ENCODE peak calls at places on chromosome 18, in eight cellular contexts. G is tibial nerve, E is heart left ventricle, R is left lung, K is neural progenitor cell, C is cardiac muscle cell, A is WERI-Rb-1, S is lower lobe of right lung. V is an unnamed sample. For H3K9me3 and H3K36me3, the result is how much of the 10 kb centered on the place peaks cover.

GRCh38 chr18:3451989-3452749 is 2.2 kb downstream of the TGIF1 start:
- DNase-seq in G (peak), R (peak), E (peak), K (peak), C (peak), S (peak), A (peak), V (peak)

GRCh38 chr18:13608791-13609552 is 117.4 kb downstream of the FAM210A start:
- DNase-seq in E (no peak), G (no peak), K (no peak), S (no peak), A (no peak), R (no peak), C (peak), V (no peak)

GRCh38 chr18:3454365-3455089 is 4.6 kb downstream of the TGIF1 start:
- DNase-seq in G (peak), K (peak), C (peak), E (no peak), S (no peak), A (peak), R (no peak), V (peak)

GRCh38 chr18:63317982-63318881 is 1.3 kb downstream of the BCL2 start:
- DNase-seq in S (peak), R (peak), E (peak), C (peak), A (no peak), G (peak), K (peak), V (no peak)

GRCh38 chr18:71707985-71708500 is 836.1 kb downstream of the CBLN2 start:
- DNase-seq in A (no peak), K (no peak), S (no peak), C (no peak), G (no peak), R (no peak), E (no peak), V (no peak)

GRCh38 chr18:61606068-61606660 is 272.9 kb downstream of the CDH20 start:
- DNase-seq in K (peak), E (peak), A (peak), R (no peak), C (peak), S (no peak), G (peak), V (peak)

GRCh38 chr18:44823782-44824181 is 143.1 kb downstream of the SETBP1 start:
- DNase-seq in R (no peak), A (no peak), E (no peak), K (no peak), S (no peak), C (no peak), G (no peak), V (peak)

GRCh38 chr18:7980136-7980535 is 413.0 kb downstream of the PTPRM start:
- DNase-seq in K (peak), G (no peak), A (peak), C (no peak), R (no peak), E (no peak), S (no peak), V (no peak)

GRCh38 chr18:36685580-36685979 is 143.2 kb downstream of the TPGS2 start:
- DNase-seq in E (no peak), S (no peak), K (no peak), A (no peak), R (no peak), G (no peak), C (no peak), V (no peak)

GRCh38 chr18:59918320-59918755 is 18.5 kb downstream of the PMAIP1 start:
- DNase-seq in K (peak), G (no peak), C (peak), R (peak), S (peak), A (peak), E (peak), V (peak)

GRCh38 chr18:12839526-12840196 is 44.4 kb downstream of the PTPN2 start:
- DNase-seq in A (no peak), R (no peak), S (no peak), K (no peak), C (no peak), E (no peak), G (no peak), V (peak)

GRCh38 chr18:53153281-53153680 is 813.3 kb downstream of the DCC start:
- DNase-seq in R (no peak), A (peak), S (no peak), K (peak), C (peak), G (no peak), E (no peak), V (no peak)

DNA sequence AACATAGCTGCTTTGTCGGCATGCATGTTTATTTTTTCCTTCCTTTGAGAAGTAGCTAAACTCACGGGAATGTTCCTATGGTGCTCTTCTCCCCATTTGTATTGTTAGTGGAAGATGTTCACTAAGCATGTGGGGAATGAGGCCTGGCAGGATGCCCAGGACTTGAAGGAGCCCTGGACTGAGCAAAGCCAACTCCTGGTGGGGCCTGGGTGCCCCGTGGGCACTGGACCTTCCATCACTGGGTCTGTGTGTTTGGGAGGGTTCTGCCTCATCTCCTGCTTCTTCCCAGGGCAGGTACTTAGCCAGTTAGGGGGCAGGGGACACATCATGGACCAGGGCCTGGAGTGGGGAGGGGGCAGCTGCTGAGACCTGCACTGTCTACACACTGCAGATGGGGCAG is 49.3 kb downstream of the ACAA2 start:
- DNase-seq in S (no peak), K (no peak), R (no peak), E (no peak), C (no peak), G (no peak), A (no peak), V (peak)
- H3K9me3 ChIP-seq in S (under half), K (under half), R (under half), E (under half), C (under half), G (under half), A (under half), V (under half)

DNA sequence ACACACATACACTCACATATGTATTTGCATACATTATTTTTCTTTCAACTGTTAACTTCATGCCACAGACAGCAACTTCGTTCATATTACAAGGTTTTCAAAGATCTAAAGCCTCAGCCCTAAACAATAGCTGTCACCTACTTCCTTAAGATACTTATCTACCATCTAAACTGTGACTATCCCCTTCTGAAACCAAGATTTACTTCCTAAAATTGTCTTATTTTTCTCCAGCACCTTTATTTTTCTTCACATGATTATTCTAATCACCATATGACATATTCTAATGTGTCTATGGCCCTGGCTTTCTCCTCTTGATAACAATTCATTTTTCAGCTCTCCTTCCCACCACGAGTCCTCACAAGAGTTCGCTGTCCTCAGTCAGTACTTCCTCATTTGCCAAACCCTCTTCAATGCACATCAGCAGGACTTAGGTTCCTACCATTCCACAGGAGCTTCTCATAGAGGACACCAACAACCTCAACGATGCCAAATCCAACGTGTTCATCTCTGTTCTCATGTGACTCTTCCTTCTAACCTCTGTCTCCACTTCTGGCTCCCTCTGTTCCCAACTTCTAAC is 53.8 kb downstream of the RTTN start:
- DNase-seq in E (no peak), C (no peak), R (no peak), S (no peak), A (no peak), K (no peak), G (no peak), V (no peak)
- H3K36me3 ChIP-seq in E (under half), C (under half), R (under half), S (under half), A (under half), K (under half), G (under half), V (under half)

DNA sequence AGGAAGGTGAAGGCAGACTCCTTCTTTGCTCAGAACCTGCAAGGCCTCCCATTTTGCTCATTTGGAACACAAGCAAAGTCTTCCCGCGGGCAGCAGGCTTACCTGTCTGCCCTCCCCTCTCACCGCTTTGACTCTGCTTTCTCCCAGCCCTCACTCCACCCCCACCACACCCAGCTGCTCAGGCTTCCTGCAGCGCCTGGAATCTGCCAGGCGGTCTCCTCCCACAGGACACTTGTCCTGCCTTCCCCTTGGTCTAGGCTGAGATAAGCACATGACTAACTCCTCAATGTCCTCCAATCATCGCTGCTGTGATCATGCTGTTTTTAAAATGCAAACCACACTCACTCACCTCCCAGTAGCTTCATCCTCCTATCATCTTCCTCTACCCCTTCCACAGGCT is 430.0 kb downstream of the ZNF516 start:
- DNase-seq in K (peak), G (no peak), S (no peak), R (no peak), A (peak), C (peak), E (no peak), V (no peak)
- TF ChIP-seq CTCF in K (no peak), G (no peak), S (no peak), R (no peak), A (no peak), C (no peak), E (no peak), V (no peak)

GRCh38 chr18:14917311-14917710 is 169.3 kb downstream of the ANKRD30B start:
- DNase-seq in S (no peak), C (no peak), K (no peak), A (no peak), R (no peak), G (no peak), E (no peak), V (no peak)
- H3K9me3 ChIP-seq in S (under half), C (under half), K (under half), A (under half), R (under half), G (under half), E (under half), V (under half)

GRCh38 chr18:79718878-79719477 is 39.4 kb downstream of the CTDP1 start:
- DNase-seq in G (no peak), E (peak), R (peak), A (no peak), C (no peak), K (no peak), S (peak), V (no peak)

GRCh38 chr18:79718126-79718525 is 38.5 kb downstream of the CTDP1 start:
- DNase-seq in R (no peak), E (no peak), K (no peak), C (no peak), S (peak), A (no peak), G (no peak), V (no peak)

GRCh38 chr18:79717059-79717458 is 37.5 kb downstream of the CTDP1 start:
- DNase-seq in R (no peak), S (peak), A (no peak), E (no peak), C (no peak), G (no peak), K (no peak), V (no peak)

GRCh38 chr18:79715280-79715679 is 35.7 kb downstream of the CTDP1 start:
- DNase-seq in E (peak), S (peak), G (no peak), R (peak), A (no peak), C (no peak), K (no peak), V (no peak)

DNA sequence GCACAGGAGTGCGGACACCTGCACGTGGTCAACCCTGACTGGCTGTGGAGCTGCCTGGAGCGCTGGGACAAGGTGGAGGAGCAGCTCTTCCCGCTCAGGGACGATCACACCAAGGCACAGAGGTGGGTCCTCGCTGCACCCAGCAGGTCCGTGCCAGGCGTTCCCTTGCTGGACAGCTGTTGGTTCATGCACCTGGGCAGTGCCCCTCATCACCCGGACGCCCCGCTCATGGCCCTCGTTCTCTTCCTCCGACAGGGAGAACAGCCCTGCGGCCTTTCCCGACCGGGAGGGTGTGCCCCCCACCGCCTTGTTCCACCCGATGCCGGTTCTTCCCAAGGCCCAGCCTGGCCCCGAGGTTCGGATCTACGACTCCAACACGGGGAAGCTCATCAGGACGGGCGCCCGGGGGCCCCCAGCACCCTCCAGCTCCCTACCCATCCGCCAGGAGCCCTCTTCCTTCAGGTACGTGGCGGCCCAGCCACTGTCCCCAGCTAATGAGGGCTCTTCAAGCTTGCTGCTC is 38.0 kb downstream of the CTDP1 start:
- DNase-seq in C (no peak), S (peak), G (no peak), R (no peak), K (no peak), A (no peak), E (no peak), V (no peak)
- H3K36me3 ChIP-seq in C (under half), S (half or more), G (half or more), R (half or more), K (under half), A (half or more), E (under half), V (under half)

DNA sequence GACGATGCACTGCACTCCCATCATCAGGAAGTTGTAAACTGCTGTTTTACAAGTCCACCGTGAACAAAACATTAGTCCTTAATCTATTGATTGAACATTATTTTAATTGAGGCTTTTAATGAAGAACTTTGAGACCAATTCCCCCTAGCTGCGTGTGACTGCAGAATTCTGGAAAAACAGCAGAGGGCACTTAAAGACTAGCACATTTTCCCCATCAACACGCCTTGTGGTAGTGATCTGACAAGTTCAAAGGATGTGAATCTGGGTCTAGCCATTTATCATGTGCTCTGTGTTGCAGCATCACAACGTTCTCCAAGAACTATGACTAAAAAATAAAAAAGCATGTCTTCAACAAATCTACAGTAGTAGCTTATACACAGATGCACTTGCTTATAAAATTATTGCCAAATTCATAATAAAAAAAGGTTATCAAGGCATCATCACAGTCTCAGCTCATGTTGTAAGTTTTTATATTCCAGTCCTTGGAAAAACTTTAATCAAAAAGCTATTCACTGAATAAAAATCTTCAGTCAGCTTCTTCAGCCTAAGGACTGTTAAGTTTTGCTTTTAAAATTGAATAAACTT is 35.8 kb downstream of the SKOR2 start:
- DNase-seq in E (no peak), G (peak), R (no peak), A (peak), S (no peak), C (peak), K (peak), V (peak)
- TF ChIP-seq CTCF in E (peak), G (peak), R (peak), A (peak), S (peak), C (peak), K (peak), V (peak)

GRCh38 chr18:21083017-21083416 is 28.6 kb downstream of the ROCK1 start:
- DNase-seq in C (no peak), E (no peak), R (no peak), S (no peak), A (no peak), K (no peak), G (no peak), V (no peak)

GRCh38 chr18:21090680-21091079 is 20.9 kb downstream of the ROCK1 start:
- DNase-seq in G (no peak), R (no peak), S (no peak), C (no peak), A (no peak), E (no peak), K (no peak), V (no peak)

GRCh38 chr18:21081425-21081824 is 30.2 kb downstream of the ROCK1 start:
- DNase-seq in R (no peak), C (no peak), E (no peak), K (no peak), A (no peak), S (no peak), G (no peak), V (no peak)

GRCh38 chr18:21084511-21085078 is 27.0 kb downstream of the ROCK1 start:
- DNase-seq in G (no peak), A (no peak), E (no peak), K (no peak), R (no peak), C (no peak), S (no peak), V (no peak)

DNA sequence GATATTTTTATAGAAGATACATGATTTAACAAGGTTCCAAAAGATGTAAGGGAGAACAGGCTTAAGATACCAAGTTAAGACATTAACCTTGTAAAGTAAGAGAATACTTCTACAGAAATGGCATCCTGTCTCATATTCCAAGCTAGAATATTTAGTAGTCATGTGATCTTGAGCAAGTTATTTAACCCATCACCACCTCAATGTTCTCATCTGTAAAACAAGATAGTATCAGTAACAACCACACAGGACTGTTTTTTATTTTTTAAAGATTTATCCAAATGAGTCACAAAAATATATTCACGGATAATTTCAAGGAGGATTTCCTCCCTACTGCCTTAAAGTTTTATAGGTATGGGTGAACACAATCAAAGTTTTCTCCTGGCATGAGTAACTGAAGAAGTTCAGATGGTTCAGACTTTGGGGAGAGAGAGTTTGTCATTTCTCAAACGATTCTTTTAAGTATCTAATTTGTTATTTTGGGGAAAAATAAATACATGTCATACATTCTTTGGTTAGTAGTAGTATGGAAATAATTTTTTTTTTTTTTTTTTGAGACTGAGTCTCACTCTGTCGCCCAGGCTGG is 25.9 kb downstream of the ROCK1 start:
- DNase-seq in K (no peak), G (no peak), R (no peak), E (no peak), A (no peak), S (no peak), C (no peak), V (peak)
- H3K9me3 ChIP-seq in K (under half), G (under half), R (under half), E (under half), A (under half), S (under half), C (under half), V (under half)

DNA sequence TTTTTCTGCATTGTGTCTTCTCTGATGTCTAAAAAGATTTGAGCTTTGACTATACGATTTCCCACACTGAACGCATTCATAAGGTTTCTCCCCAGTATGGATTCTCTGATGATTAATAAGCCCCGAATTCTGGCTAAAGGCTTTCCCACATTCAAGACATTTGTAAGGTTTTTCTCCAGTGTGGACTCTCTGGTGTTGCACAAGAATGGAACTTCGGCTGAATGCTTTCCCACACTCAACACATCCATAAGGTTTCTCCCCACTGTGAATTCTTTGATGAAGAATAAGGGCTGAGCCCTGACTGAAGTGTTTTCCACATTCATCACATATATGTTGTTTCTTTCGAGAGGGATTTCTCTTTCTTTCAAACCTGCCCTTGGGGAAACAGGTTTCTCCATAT is 7.0 kb downstream of the ZNF24 start:
- DNase-seq in E (no peak), A (no peak), R (no peak), G (no peak), S (no peak), K (no peak), C (no peak), V (no peak)
- H3K36me3 ChIP-seq in E (under half), A (half or more), R (half or more), G (half or more), S (half or more), K (under half), C (half or more), V (half or more)

V was measured in astrocyte.